ENCODE peak calls at places on chromosomes 13 and 19, in six cellular contexts. C, B, Z, I, T and W are unnamed samples.

GRCh38 chr13:44281252-44282000 is 92.2 kb upstream of the SERP2 start:
- DNase-seq in C (no peak), B (no peak), Z (no peak), I (no peak), T (no peak), W (no peak)

GRCh38 chr19:42252365-42253244 is 2.3 kb downstream of the ERF start:
- DNase-seq in C (no peak), B (peak), Z (peak), I (no peak), T (peak), W (no peak)

GRCh38 chr19:36054733-36055686 is at the start of gene WDR62:
- DNase-seq in C (peak), B (peak), Z (no peak), I (peak), T (peak), W (peak)

GRCh38 chr13:99383511-99383921 is 76.3 kb upstream of the GPR183 start:
- DNase-seq in C (peak), B (no peak), Z (no peak), I (no peak), T (no peak), W (no peak)

GRCh38 chr19:34715357-34715756 is 18.7 kb upstream of the ZNF181 start:
- DNase-seq in C (no peak), B (no peak), Z (no peak), I (no peak), T (no peak), W (no peak)

GRCh38 chr13:21014666-21015170 is 46.7 kb downstream of the LATS2 start:
- DNase-seq in C (no peak), B (no peak), Z (peak), I (no peak), T (peak), W (no peak)

GRCh38 chr13:48431431-48431830 is 18.5 kb upstream of the LPAR6 start:
- DNase-seq in C (no peak), B (no peak), Z (no peak), I (no peak), T (no peak), W (no peak)

GRCh38 chr13:100506154-100506553 is 82.4 kb downstream of the GGACT start:
- DNase-seq in C (no peak), B (no peak), Z (no peak), I (no peak), T (no peak), W (no peak)

GRCh38 chr13:28792992-28793391 is 27.1 kb upstream of the MTUS2 start:
- DNase-seq in C (no peak), B (no peak), Z (peak), I (no peak), T (no peak), W (no peak)

GRCh38 chr19:48510421-48511268 is 990 bp downstream of the LMTK3 start:
- DNase-seq in C (peak), B (peak), Z (peak), I (peak), T (peak), W (no peak)

GRCh38 chr19:48598996-48599626 is 7.4 kb upstream of the SPACA4 start:
- DNase-seq in C (no peak), B (no peak), Z (no peak), I (no peak), T (no peak), W (no peak)

DNA sequence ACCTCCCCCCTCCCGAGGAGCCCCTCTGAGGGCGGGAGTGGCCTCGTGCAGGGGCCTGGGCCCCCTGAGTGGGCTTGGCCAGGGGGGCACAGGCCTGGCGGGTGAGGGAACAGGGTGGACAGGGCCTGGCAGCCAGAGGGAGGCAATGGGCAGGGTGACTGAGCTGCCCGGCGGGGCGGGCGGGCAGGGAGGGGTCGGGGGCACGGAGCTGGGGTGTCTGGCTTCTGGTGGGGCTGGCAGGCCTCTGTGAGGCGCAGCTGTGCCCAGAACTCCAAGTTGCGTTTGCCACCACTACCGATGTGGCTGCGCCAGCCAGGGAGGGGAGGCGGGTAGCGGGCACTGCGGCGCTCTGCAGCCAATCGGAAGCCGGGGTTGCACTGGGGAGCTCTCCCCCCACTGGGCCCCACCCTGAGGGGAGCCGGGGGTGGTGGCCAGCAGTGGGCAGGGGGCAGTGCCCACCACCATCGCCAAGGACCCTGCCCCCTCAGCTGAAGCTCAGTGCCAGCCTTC is 7.2 kb downstream of the NFIX start:
- DNase-seq in C (no peak), B (no peak), Z (no peak), I (no peak), T (no peak), W (no peak)
- TF ChIP-seq POLR2A in C (no peak), B (no peak), Z (no peak), I (no peak), T (no peak), W (no peak)

DNA sequence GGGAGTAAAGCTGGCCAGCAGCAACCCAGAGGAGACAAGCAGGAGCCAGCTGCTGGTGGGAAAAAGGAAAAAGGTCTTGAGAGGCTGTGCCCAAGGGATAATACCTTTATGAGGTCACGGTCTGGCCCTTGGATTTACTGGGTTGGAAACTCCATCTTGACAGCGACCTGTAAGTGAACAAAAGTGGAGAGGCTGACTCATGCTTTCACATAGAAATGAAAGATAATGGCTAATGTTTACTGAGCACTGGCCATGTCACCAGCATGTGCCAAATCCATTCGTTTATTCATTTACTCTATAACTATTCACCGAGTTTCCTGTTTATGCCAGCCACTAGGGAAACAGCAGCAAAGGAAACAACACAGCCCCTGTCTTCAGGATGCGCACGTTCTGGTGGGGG is 4.7 kb downstream of the VRK3 start:
- DNase-seq in C (no peak), B (no peak), Z (no peak), I (no peak), T (no peak), W (no peak)
- TF ChIP-seq POLR2A in C (no peak), B (no peak), Z (no peak), I (no peak), T (no peak), W (no peak)

GRCh38 chr13:91242652-91243051 is 104.8 kb upstream of the MIR17HG start:
- DNase-seq in C (no peak), B (no peak), Z (no peak), I (no peak), T (no peak), W (no peak)

GRCh38 chr13:91245283-91245682 is 102.2 kb upstream of the MIR17HG start:
- DNase-seq in C (no peak), B (no peak), Z (no peak), I (no peak), T (no peak), W (no peak)

GRCh38 chr13:91249370-91249769 is 98.1 kb upstream of the MIR17HG start:
- DNase-seq in C (no peak), B (no peak), Z (no peak), I (no peak), T (no peak), W (no peak)

GRCh38 chr13:91248249-91248648 is 99.2 kb upstream of the MIR17HG start:
- DNase-seq in C (no peak), B (no peak), Z (no peak), I (no peak), T (no peak), W (no peak)

DNA sequence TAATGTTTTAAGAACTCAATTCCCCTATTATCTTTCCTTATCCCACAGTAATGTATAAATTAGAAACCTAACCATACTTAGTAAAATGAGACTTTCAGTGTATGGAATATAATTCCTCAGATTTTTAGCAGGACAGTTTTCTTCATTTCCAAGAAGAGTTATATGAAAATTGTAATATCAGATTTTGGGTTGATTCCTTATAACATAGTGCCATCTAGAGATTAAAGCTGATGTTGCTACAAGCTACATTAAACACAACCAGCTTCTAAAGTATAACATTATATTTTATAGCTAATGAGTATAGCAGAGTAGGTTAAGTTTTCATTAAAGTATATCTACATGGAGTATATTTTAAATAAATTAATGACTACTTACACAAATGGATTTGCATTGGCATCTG is 99.7 kb upstream of the MIR17HG start:
- DNase-seq in C (no peak), B (no peak), Z (no peak), I (peak), T (no peak), W (no peak)
- TF ChIP-seq POLR2A in C (no peak), B (no peak), Z (no peak), I (no peak), T (no peak), W (no peak)

GRCh38 chr19:55700813-55701212 is 25.8 kb downstream of the EPN1 start:
- DNase-seq in C (no peak), B (no peak), Z (no peak), I (no peak), T (no peak), W (no peak)
- TF ChIP-seq POLR2A in C (no peak), B (no peak), Z (no peak), I (no peak), T (no peak), W (no peak)

DNA sequence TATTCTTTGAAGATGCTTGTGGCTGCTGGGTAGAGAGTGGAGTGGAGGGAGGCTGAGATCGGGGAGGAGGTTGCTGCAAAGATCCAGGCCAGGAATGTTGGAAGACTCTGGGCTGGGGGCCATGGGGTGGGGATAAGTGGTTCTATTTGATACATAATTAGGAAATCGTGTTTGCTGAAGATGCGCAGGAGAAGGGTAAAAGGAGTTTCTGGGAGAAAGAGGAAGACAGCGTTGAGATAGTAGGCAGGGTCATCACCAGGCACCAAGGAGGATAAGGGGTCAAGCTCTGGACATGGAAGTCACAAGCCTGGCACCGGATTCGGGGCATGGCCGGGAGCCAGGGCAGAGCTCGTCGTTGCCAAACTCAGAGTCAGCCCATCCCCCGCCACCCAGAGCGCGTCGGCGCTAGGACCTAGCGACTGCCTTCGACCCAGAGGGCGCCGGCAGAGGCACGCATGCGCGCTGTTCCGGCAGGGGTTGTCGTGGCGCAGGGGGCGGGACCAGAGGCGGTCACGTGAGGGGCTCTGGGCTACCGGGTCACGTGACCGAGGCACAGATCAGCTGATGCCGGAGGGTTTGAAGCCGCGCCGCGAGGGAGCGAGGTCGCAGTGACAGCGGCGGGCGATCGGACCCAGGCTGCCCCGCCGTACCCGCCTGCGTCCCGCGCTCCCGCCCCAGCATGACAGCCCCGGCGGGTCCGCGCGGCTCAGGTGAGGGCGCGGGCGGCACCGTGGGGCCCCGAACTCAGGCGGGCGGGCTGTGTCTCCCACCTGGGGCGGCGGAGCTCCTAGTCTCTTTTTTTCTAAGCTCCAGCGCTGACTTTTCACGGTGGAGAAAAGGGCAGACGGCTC is at the start of gene MCOLN1:
- DNase-seq in C (peak), B (peak), Z (peak), I (peak), T (peak), W (peak)
- TF ChIP-seq POLR2A in C (peak), B (no peak), Z (no peak), I (peak), T (peak), W (peak)

GRCh38 chr19:4441994-4442845 is 15.4 kb downstream of the UBXN6 start:
- DNase-seq in C (no peak), B (no peak), Z (no peak), I (peak), T (no peak), W (no peak)

GRCh38 chr19:4444765-4445741 is 12.5 kb downstream of the UBXN6 start:
- DNase-seq in C (peak), B (no peak), Z (no peak), I (peak), T (no peak), W (no peak)

GRCh38 chr19:4443188-4443587 is 14.4 kb downstream of the UBXN6 start:
- DNase-seq in C (peak), B (no peak), Z (no peak), I (no peak), T (no peak), W (no peak)

GRCh38 chr19:4442846-4443146 is 14.8 kb downstream of the UBXN6 start:
- DNase-seq in C (no peak), B (no peak), Z (no peak), I (no peak), T (no peak), W (no peak)

DNA sequence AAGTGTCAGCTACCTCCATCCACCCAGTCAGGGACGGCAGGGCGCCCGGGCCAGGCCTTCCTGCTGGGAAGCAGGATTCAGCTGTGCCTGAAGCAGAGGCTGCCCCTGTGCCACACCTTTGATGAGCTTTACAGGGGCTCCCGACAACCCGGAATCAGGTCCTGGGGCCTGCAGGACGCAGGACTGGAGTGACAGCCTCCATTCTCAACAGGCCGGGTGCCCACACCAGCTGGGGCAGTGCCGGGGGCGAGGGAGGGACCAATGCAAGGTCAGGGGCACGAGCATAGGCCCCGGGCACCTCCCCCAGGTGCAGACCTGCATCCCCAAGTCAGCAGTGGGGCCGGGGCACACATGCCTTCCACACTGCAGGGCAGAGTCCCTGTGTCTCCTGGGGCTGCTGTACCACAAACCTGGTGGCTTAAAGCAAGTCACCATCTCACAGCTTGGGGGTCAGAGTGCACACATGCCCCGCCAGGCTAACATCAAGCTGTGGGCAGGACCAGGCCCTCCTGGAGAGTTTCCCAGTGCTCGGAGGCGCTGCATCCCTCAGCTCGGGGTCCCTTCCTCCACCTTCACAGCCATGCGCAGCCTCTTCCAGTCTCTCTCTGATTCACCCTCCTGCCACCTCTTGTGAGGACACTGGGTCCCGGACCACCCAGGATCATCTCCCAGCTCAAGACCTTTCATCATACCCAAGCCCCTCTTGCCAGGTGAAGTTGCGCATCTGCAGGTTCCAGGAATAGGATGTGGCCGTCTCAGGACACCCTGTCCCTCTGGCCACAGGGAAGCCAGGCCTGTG is 13.4 kb downstream of the UBXN6 start:
- DNase-seq in C (no peak), B (no peak), Z (no peak), I (no peak), T (no peak), W (no peak)
- TF ChIP-seq POLR2A in C (peak), B (no peak), Z (no peak), I (no peak), T (no peak), W (no peak)

DNA sequence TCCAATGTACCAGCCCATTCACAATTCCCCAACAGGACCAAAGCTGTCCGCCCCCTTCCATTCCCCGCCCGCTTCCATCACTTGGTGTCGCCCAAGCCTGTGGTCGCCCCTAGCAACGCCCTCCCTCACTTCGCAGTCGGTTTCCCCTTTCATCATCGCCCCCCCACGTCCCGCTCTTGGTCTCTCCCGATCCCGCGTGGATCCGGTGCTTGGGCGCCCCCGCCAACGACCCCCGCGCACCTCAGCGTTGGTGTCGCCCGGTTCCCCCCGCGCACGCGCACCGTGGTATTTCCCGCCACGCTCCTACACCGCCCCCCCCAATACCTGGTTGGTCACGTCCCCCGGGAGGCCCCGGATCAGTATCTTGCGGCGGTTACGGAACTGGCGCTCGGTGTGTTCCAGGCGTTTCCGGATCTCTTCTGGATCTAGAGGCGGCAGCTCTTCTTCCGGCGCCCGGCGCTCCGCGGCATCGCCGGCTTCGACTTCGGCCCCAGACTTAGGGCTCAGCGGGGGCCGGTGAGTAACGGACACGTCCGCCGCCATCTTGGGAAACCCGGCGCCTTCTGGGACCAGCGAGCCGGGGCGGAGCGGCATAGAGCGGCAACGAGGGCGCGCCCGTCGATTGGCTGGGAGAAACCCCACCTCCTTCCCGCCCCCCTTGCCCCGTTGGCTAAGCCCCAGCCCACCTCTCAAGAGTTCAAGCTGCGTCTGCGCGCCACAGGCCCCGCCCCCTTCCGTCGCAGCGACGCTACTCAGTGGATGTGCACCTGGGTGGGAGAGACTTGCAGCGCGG is at the start of gene RAVER1:
- DNase-seq in C (peak), B (peak), Z (peak), I (peak), T (peak), W (peak)
- TF ChIP-seq POLR2A in C (peak), B (peak), Z (peak), I (no peak), T (peak), W (peak)

GRCh38 chr19:15432629-15433518 is 14.1 kb upstream of the AKAP8L start:
- DNase-seq in C (peak), B (peak), Z (peak), I (peak), T (peak), W (peak)
- TF ChIP-seq POLR2A in C (peak), B (no peak), Z (peak), I (peak), T (peak), W (peak)